ENCODE peak calls at places on chromosomes 16 and 17, in seven cellular contexts. G, I, V, M, C, H and R are unnamed samples.

GRCh38 chr17:16140854-16141253 is 74.5 kb downstream of the NCOR1 start:
- DNase-seq in G (no peak), I (no peak), V (no peak), M (no peak), C (no peak), H (no peak), R (no peak)

GRCh38 chr16:71198408-71198807 is 32.1 kb downstream of the HYDIN start:
- DNase-seq in G (no peak), I (no peak), V (no peak), M (no peak), C (no peak), H (no peak), R (no peak)

GRCh38 chr17:78803161-78803845 is 21.2 kb upstream of the CYTH1 start:
- DNase-seq in G (no peak), I (no peak), V (no peak), M (no peak), C (no peak), H (no peak), R (no peak)

GRCh38 chr16:84917492-84917891 is 93.8 kb downstream of the ZDHHC7 start:
- DNase-seq in G (no peak), I (no peak), V (no peak), M (no peak), C (no peak), H (no peak), R (no peak)

GRCh38 chr16:30700491-30700890 is 1.5 kb downstream of the SRCAP start:
- DNase-seq in G (no peak), I (no peak), V (no peak), M (no peak), C (no peak), H (no peak), R (no peak)

GRCh38 chr16:67470314-67470713 is 10.6 kb downstream of the ATP6V0D1 start:
- DNase-seq in G (no peak), I (no peak), V (no peak), M (no peak), C (peak; percentile 82), H (peak; percentile 16), R (no peak)

GRCh38 chr17:9472541-9472940 is 103.1 kb downstream of the STX8 start:
- DNase-seq in G (no peak), I (no peak), V (no peak), M (peak; percentile 68), C (no peak), H (no peak), R (no peak)

GRCh38 chr17:35372846-35373531 is 432 bp downstream of the SLFN11 start:
- DNase-seq in G (peak; percentile 42), I (no peak), V (no peak), M (peak; percentile 41), C (no peak), H (peak; percentile 20), R (peak; percentile 30)

GRCh38 chr16:89014611-89015230 is 37.7 kb upstream of the CBFA2T3 start:
- DNase-seq in G (no peak), I (no peak), V (no peak), M (no peak), C (no peak), H (no peak), R (no peak)